ENCODE peak calls at places on chromosomes 3 and 15, in four cellular contexts. I is K562, C is heart left ventricle, T is IMR-90. K is an unnamed sample.

GRCh38 chr3:44478055-44478468 is 592 bp upstream of the ZNF445 start:
- DNase-seq in I (no peak), C (no peak), T (no peak), K (no peak)

GRCh38 chr3:159172473-159172872 is 370.6 kb downstream of the MFSD1 start:
- DNase-seq in T (no peak), I (no peak), C (no peak), K (no peak)

GRCh38 chr3:123861081-123861836 is 22.9 kb downstream of the MYLK start:
- DNase-seq in T (no peak), C (no peak), I (no peak), K (no peak)

GRCh38 chr3:13598926-13599886 is 50.3 kb downstream of the FBLN2 start:
- DNase-seq in T (peak), I (no peak), C (peak), K (no peak)

GRCh38 chr3:65732060-65732933 is 306.4 kb downstream of the MAGI1 start:
- DNase-seq in I (peak), C (no peak), T (peak), K (no peak)

GRCh38 chr3:100102757-100103156 is 11.5 kb downstream of the FILIP1L start:
- DNase-seq in I (no peak), T (no peak), C (no peak), K (no peak)

GRCh38 chr3:37520802-37521350 is 340.8 kb upstream of the CTDSPL start:
- DNase-seq in T (no peak), I (no peak), C (no peak), K (no peak)

GRCh38 chr3:112413722-112414121 is 80.8 kb downstream of the CD200 start:
- DNase-seq in C (no peak), I (no peak), T (no peak), K (no peak)

GRCh38 chr3:65963787-65964707 is 74.7 kb downstream of the MAGI1 start:
- DNase-seq in I (peak), C (no peak), T (peak), K (no peak)

GRCh38 chr3:97764186-97765055 is at the start of gene ARL6:
- DNase-seq in T (peak), I (peak), C (peak), K (peak)
- TF ChIP-seq POLR2A in T (no peak), I (peak), C (no peak), K (no peak)

GRCh38 chr15:89750560-89751542 is at the start of gene MESP1:
- DNase-seq in T (peak), I (peak), C (peak), K (peak)

GRCh38 chr15:89749059-89749458 is 2.0 kb downstream of the MESP1 start:
- DNase-seq in C (no peak), T (no peak), I (no peak), K (no peak)

GRCh38 chr15:89749951-89750559 is 994 bp downstream of the MESP1 start:
- DNase-seq in I (no peak), C (peak), T (no peak), K (no peak)

GRCh38 chr15:89747708-89748682 is 3.1 kb downstream of the MESP1 start:
- DNase-seq in C (no peak), I (no peak), T (no peak), K (no peak)

DNA sequence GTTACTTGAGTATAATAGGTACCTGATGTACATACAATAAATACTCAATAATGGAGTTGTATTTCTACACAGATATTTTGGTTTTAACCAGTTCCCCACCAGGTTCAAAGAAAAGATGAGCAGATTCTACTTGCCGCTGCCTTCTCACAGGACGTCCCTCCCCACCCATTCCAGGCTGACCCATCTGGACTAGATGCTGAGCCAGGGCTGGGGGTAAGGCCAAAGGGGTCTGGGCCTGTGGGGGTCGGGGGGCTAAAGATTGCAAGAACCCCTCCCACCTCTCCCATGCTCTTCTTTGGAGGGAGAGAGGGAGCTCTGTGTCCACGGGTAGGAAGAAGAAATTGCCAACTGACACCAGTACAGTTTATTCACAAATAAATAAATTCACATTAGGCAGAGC is 1.5 kb downstream of the MESP1 start:
- DNase-seq in I (no peak), C (no peak), T (no peak), K (no peak)
- H3K4me3 ChIP-seq in I (no peak), C (no peak), T (no peak), K (peak)

DNA sequence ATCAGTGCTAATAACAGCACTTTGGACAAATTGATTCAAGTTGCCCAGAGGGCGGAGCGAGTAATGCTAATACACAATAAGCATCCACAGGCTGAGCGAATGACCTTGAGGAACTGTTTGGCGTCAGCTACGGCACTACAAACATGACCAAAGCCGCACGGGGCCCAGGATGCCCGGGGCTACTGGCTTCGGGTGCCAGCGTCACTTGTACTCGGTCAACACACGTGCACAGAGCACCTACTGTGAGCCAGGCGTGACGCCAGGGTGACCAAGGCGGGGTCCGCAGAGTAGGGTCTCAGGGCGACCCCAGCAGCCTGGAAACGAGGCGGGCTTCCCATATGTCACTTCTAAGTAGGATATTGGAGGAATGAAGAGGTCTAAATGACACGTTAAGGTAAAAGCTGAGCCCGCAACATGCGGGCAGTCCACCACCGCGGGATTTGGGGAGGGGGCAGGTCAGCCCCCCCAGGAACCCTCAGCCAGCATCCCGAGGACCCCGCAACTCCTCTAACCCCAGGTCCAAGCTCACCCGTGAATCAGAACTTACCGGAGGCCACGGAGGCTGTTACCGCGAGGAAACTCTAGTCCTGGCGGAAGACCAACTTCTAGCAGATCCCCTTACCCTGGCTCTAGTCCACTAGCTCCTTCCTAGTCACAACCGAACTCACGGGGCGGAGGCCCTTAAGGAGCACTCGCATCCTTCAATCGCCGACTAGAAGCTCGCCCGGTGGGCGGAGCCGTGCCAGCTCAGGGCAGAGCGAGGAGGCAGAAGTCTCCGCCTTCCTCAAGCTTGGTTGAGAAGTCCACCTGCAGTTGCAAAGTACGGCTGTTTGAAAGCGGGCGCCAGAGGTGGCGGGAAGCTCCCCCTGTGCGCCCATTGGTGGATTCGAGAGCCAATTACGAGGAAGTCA is at the start of gene CEP152:
- DNase-seq in C (peak), T (peak), I (peak), K (peak)
- TF ChIP-seq POLR2A in C (no peak), T (no peak), I (peak), K (no peak)

DNA sequence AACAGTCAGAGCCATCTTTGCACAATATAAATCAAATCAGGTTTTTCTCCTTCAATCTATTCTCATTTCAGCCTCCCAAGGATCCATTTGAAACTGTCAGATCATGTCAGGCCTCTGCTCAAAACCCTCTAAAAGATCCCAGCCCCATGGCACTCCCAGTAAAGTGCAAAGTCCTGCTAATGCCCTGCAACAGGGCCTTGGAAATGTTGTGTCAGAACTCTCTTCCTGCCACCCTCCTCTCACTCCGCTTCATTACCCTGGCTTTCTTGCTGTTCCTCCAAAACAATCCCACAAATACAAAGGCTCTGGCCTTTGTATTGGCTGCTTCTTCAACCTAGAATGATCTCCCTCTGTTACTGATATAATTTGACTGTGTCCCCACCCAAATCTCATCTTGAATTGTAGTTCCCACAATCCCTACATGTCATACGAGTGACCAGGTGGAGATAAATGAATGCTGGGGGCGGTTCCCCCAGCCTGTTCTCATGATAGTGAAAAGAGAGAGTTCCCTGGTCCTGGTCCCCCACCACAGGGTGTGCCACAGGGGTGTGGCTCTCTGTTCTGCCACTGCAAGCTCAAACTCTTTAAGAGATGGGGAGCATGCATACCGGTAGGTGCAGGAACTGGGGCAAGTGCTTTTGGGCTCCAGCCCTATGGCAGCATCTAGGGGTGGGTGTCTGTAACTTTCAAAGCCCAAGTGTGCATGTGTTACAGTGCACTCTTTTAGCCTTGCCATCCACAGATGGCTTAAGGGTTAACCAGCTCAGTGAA is 22.9 kb upstream of the TRA2B start:
- DNase-seq in C (no peak), T (no peak), I (no peak), K (no peak)
- H3K4me3 ChIP-seq in C (peak), T (no peak), I (no peak), K (no peak)

GRCh38 chr3:148697311-148698189 is at the start of gene AGTR1:
- DNase-seq in I (no peak), T (peak), C (peak), K (peak)
- TF ChIP-seq POLR2A in I (no peak), T (no peak), C (no peak), K (peak)

DNA sequence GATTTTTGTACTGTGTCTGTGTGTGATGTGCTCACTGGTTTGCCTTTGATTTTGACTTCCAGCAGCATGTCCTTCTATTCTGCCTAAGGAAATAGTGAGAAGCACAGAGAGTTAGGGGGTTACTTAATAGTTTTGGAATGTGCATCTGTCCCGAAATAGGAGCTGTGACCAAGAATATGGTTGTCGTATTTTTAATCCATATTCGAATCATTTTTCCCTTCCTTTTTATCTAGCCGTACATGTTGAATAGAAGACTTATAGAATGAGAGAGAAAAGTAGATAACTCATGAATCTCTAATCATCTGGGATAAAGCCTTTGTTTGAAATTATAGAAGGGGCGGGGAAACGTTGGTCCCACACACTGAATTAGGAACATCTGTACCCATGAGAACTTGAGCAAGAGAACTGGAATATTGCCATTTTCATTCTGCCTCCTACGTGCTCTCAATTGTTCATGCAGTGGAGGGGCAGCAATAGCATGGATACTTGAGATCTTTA is 23.6 kb downstream of the CRTC3 start:
- DNase-seq in I (no peak), C (no peak), T (peak), K (no peak)
- H3K4me3 ChIP-seq in I (no peak), C (no peak), T (no peak), K (no peak)

DNA sequence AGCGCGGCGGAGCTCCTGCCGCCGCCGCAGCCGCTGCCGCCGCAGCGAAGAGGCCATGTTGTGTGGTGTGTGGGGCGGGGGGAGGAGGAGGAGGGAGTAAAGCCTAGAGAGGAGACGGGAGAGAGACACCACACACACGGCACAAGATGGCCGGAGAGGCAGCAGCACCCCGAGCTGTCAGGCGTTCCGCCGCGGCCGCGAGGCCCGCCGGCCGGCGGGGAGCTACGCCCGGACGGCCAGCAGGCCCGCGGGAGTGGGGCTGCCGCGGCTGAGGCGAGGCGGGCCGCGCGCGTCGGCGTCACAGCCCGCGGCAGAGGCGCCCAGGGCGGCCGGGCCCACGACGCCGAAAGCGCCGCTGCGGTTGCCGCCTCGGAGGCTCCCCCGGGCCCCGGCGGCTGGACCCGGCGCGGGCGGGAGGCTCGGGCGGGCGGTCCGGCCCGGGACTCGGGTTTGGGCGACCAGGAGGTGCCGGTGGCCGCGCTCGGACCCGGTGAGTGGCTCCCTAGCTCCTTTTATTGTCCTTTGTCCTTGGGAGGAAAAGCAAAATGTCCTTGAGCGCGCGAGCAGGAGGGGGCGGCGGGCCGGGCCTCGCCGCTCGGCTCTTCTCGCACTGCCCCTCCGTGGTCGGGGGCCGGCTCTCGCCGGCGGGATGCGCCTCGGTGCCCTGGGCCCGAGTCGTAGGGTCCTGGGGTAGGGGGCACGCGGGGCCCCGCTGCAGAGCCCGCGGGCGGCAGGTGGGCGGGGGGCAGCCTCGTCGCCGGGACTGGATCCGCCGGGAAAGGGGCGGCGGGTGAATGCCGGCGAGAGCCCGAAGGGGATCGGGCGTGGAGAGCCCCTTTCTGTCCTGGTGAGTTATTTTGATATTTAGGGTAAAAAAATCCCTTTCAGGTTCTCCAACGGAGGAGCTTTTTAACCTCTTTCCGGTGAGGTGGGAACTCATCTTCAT is 17.2 kb upstream of the CHD2 start:
- DNase-seq in T (no peak), I (no peak), C (peak), K (peak)
- TF ChIP-seq POLR2A in T (peak), I (no peak), C (no peak), K (peak)

GRCh38 chr3:71109241-71109976 is 474.1 kb downstream of the FOXP1 start:
- DNase-seq in C (no peak), I (no peak), T (peak), K (no peak)
- H3K4me3 ChIP-seq in C (no peak), I (no peak), T (peak), K (no peak)

GRCh38 chr15:50767332-50767861 is 1.9 kb upstream of the SPPL2A start:
- DNase-seq in I (no peak), C (peak), T (no peak), K (no peak)

GRCh38 chr15:50764331-50765201 is 940 bp downstream of the SPPL2A start:
- DNase-seq in C (no peak), I (no peak), T (peak), K (no peak)

DNA sequence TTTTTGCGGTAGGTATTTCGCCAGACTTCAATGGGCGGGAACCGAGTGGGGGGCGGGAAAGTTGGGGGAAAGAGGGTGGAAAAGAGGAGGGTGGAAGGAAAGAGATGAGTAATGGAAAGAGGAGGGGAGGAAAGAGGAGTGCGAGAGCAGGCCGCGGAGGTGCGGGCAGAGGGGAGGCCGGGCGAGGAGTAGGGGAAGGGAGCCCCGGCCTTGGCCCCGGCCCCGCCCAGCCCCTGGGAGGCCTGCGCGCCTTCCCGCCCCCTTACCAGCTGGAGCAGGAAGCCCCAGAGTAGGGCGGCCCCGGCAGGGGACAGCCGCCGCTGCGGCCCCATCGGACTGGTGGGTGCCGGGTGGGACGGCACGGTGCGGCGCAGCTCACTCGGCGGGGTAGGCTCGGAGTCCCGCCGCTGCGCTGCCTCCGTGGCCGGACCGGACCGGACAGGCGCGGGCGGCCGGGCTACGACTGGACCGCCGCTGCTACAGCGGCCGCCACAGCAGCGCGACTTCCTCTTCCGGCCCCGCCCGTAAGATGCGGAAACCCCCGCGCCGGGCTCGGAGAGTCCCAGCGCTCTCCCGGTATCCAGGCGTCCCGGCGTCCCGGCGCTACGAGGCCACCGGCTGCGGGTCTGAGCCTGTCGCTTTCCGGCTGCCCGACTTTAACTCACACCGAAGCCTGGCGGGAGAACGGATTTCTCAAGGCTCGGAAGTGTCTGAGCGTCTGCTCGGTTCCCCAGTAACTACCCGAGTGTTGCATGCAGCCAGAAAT is at the start of gene SPPL2A:
- DNase-seq in I (peak), C (peak), T (peak), K (peak)
- TF ChIP-seq POLR2A in I (peak), C (no peak), T (peak), K (peak)